ENCODE peak calls at places on chromosomes 3 and 15, in ten cellular contexts. U, S, D, K, T, G, I, Y, N and J are unnamed samples.
A peak's percentile ranks its signal among the peaks of the same experiment; 100 is the strongest.

GRCh38 chr15:29822685-29823459 is 604 bp upstream of the TJP1 start:
- DNase-seq in U (peak; percentile 57), S (peak; percentile 82), D (peak; percentile 87), K (no peak), T (no peak), G (peak; percentile 87), I (peak; percentile 66), Y (no peak), N (peak; percentile 84), J (peak; percentile 84)

GRCh38 chr3:187396661-187397060 is 28.5 kb downstream of the RTP4 start:
- DNase-seq in U (no peak), S (no peak), D (no peak), K (no peak), T (no peak), G (no peak), I (no peak), Y (no peak), N (no peak), J (no peak)

GRCh38 chr15:80105193-80105984 is 45.9 kb downstream of the ZFAND6 start:
- DNase-seq in U (no peak), S (no peak), D (no peak), K (peak; percentile 55), T (no peak), G (peak; percentile 37), I (no peak), Y (no peak), N (peak; percentile 67), J (no peak)

GRCh38 chr3:56911363-56911762 is 109.6 kb upstream of the ARHGEF3 start:
- DNase-seq in U (no peak), S (no peak), D (no peak), K (no peak), T (no peak), G (peak; percentile 54), I (no peak), Y (no peak), N (no peak), J (no peak)

GRCh38 chr15:75577401-75578205 is 1.5 kb downstream of the PTPN9 start:
- DNase-seq in U (no peak), S (no peak), D (no peak), K (no peak), T (no peak), G (peak; percentile 26), I (no peak), Y (no peak), N (peak; percentile 26), J (no peak)

GRCh38 chr3:27724459-27725197 is 2.5 kb upstream of the EOMES start:
- DNase-seq in U (no peak), S (no peak), D (no peak), K (no peak), T (no peak), G (no peak), I (no peak), Y (no peak), N (no peak), J (no peak)

GRCh38 chr3:56939759-56940323 is 120.6 kb upstream of the SPATA12 start:
- DNase-seq in U (no peak), S (no peak), D (no peak), K (no peak), T (no peak), G (no peak), I (no peak), Y (no peak), N (no peak), J (no peak)

GRCh38 chr3:131772278-131772893 is 262.4 kb downstream of the CPNE4 start:
- DNase-seq in U (no peak), S (no peak), D (no peak), K (no peak), T (no peak), G (no peak), I (no peak), Y (no peak), N (no peak), J (no peak)

GRCh38 chr15:23629234-23629805 is 18.3 kb downstream of the MAGEL2 start:
- DNase-seq in U (no peak), S (no peak), D (no peak), K (no peak), T (no peak), G (no peak), I (no peak), Y (no peak), N (no peak), J (no peak)

GRCh38 chr3:190012314-190012782 is 108.3 kb downstream of the P3H2 start:
- DNase-seq in U (no peak), S (no peak), D (peak; percentile 28), K (no peak), T (no peak), G (peak; percentile 40), I (no peak), Y (no peak), N (peak; percentile 81), J (no peak)

GRCh38 chr15:66196565-66196964 is 57.0 kb downstream of the MEGF11 start:
- DNase-seq in U (no peak), S (no peak), D (no peak), K (no peak), T (no peak), G (no peak), I (no peak), Y (peak; percentile 2), N (peak; percentile 5), J (no peak)

GRCh38 chr15:77497108-77497737 is 76.5 kb downstream of the HMG20A start:
- DNase-seq in U (no peak), S (peak; percentile 86), D (peak; percentile 23), K (peak; percentile 57), T (no peak), G (no peak), I (peak; percentile 85), Y (no peak), N (peak; percentile 76), J (peak; percentile 63)

GRCh38 chr3:72996473-72997333 is at the start of gene PPP4R2:
- DNase-seq in U (peak; percentile 92), S (peak; percentile 93), D (peak; percentile 77), K (peak; percentile 59), T (peak; percentile 38), G (peak; percentile 87), I (peak; percentile 89), Y (peak; percentile 37), N (peak; percentile 89), J (peak; percentile 95)

GRCh38 chr15:99467861-99468460 is 97.8 kb upstream of the MEF2A start:
- DNase-seq in U (no peak), S (no peak), D (no peak), K (no peak), T (no peak), G (no peak), I (no peak), Y (no peak), N (no peak), J (no peak)

DNA sequence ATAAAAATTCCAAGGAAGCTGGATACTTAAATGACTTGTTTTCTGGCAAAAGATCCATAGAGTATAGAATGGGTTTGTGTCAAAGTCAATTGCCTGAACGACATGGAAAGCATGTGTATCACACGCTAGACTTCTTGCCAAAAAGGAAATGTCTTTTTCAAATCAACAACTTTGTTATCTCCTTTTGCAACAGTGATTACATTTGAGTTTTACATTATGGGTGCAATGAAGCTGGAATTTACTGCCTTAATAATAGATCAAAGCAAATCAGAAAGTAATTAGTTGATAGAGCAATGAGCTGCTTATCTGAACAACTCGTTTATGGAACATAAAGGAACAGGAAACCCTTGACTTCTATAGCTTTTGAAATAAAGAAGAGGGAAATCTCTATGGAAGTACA is 415.2 kb upstream of the NECTIN3 start:
- DNase-seq in U (no peak), S (no peak), D (no peak), K (no peak), T (no peak), G (peak; percentile 67), I (no peak), Y (no peak), N (no peak), J (no peak)
- TF ChIP-seq CTCF in U (no peak), S (no peak), D (no peak), K (no peak), T (no peak), G (no peak), I (no peak), Y (no peak), N (no peak), J (no peak)

DNA sequence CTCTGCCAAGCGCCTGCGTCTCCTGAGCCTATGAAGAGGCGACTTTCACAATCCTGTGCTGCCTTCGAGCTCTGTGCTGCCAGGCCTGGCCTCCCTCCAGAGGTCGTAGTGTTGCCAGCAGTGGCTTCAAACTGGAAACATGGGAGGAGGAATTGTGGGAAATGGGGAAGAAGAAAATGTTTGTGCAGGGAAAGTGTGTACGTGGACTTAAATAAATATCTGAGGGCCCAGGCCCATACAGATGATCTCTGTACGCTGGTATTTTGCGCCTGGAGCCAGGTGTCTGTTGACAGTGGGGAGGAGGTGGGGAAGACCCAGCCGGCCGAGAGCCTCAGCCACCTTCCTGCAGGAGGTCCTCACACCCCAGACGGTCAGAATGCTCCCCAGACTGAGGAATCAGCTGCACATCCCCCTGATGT is 44.6 kb downstream of the ZBTB38 start:
- DNase-seq in U (peak; percentile 91), S (peak; percentile 93), D (no peak), K (peak; percentile 82), T (peak; percentile 9), G (peak; percentile 95), I (peak; percentile 93), Y (no peak), N (peak; percentile 79), J (peak; percentile 93)
- H3K4me3 ChIP-seq in U (peak overlapping the region; percentile 35), S (peak overlapping the region; percentile 33), D (no peak overlapping the region), K (no peak overlapping the region), T (peak overlapping the region; percentile 38), G (no peak overlapping the region), I (peak overlapping the region; percentile 53), Y (no peak overlapping the region), N (no peak overlapping the region), J (peak overlapping the region; percentile 14)

DNA sequence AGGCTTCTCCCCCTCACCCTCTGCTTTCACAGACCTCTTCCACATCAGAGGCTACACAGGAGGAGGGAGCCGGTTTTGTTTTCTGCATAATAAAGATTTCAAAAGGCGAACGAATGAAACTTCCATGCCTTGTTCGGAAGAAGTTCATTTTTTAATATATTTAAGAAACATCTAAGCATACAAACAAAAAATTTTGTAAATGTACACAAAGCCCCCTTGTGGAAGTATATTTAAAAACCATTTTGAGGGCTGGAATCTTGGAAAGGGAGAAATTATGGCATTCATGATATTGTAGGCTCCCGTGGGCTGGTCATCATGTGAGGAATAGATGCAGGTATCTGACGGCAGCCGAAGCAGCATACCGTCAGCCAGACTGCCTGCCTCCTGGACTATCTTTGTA is 90.4 kb downstream of the MECOM start:
- DNase-seq in U (no peak), S (no peak), D (no peak), K (no peak), T (no peak), G (no peak), I (no peak), Y (no peak), N (no peak), J (no peak)
- TF ChIP-seq CTCF in U (no peak), S (peak; percentile 20), D (no peak), K (no peak), T (no peak), G (no peak), I (no peak), Y (no peak), N (peak; percentile 11), J (no peak)

DNA sequence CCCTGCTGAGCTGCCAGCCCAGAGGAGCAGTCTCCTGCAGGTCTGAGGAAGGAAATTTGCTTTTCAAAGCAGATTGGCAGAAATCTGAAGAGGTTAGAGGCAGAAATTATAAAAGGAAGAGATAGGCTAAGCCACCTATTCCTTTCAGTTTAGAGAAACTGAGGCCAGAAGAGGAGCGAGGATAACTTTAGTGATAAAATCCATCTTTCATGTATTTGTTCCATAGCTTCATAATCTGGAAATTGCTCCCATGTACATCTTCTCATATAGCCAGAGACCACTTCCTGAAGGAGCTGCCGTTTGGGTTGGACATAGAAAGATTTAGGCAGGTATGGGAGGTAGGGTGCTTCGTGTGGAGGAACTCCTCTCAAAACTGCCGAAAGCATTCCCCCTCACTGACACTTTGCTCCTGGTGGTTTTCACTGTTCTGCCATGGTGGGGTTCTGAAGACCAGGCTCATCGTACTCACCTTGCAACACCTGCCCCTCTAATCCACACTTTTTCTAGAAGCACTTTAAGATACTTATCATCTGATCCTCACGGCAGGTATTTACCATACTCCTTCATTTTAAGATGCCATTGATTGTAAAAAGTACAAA is 670 bp upstream of the ACAP2 start:
- DNase-seq in U (no peak), S (no peak), D (no peak), K (no peak), T (no peak), G (no peak), I (no peak), Y (no peak), N (no peak), J (no peak)
- H3K4me3 ChIP-seq in U (peak overlapping the region; percentile 10), S (peak overlapping the region; percentile 89), D (peak overlapping the region; percentile 16), K (peak overlapping the region; percentile 1), T (peak overlapping the region; percentile 33), G (no peak overlapping the region), I (peak overlapping the region; percentile 57), Y (peak overlapping the region; percentile 33), N (peak overlapping the region; percentile 8), J (peak overlapping the region; percentile 19)